ENCODE peak calls at places on chromosome 7, in ten cellular contexts. One of them, this sample, is unnamed.

GRCh38 chr7:157519798-157520244 is 183.0 kb downstream of the DNAJB6 start:
- DNase-seq in Daoy: no peak
- DNase-seq in SW 1271: no peak
- DNase-seq in C1 segment of cervical spinal cord: no peak
- DNase-seq in NCI-H1092 treated with DMSO at 0.1 percent for 48 hours: no peak
- DNase-seq in activated CD4-positive, alpha-beta memory T cell treated with anti-CD3 and anti-CD28 coated beads, Interleukin-2, amount 10 ng/mL, durations not matched to agents 7 days and 5 days: peak
- DNase-seq in left ventricle myocardium superior: no peak
- DNase-seq in NCI-H1048: no peak
- DNase-seq in Karpas-422: no peak
- DNase-seq in endothelial cell: no peak
- DNase-seq in this sample: no peak

GRCh38 chr7:99729501-99730261 is 5.3 kb downstream of the CYP3A7 start:
- DNase-seq in Daoy: no peak
- DNase-seq in endothelial cell: no peak
- DNase-seq in activated CD4-positive, alpha-beta memory T cell treated with anti-CD3 and anti-CD28 coated beads, Interleukin-2, amount 10 ng/mL, durations not matched to agents 7 days and 5 days: no peak
- DNase-seq in NCI-H1048: no peak
- DNase-seq in SW 1271: no peak
- DNase-seq in left ventricle myocardium superior: no peak
- DNase-seq in C1 segment of cervical spinal cord: no peak
- DNase-seq in Karpas-422: no peak
- DNase-seq in NCI-H1092 treated with DMSO at 0.1 percent for 48 hours: no peak
- DNase-seq in this sample: peak

GRCh38 chr7:117806011-117806410 is 67.2 kb downstream of the CTTNBP2 start:
- DNase-seq in NCI-H1092 treated with DMSO at 0.1 percent for 48 hours: no peak
- DNase-seq in Karpas-422: no peak
- DNase-seq in left ventricle myocardium superior: no peak
- DNase-seq in NCI-H1048: no peak
- DNase-seq in activated CD4-positive, alpha-beta memory T cell treated with anti-CD3 and anti-CD28 coated beads, Interleukin-2, amount 10 ng/mL, durations not matched to agents 7 days and 5 days: no peak
- DNase-seq in SW 1271: no peak
- DNase-seq in endothelial cell: no peak
- DNase-seq in Daoy: no peak
- DNase-seq in C1 segment of cervical spinal cord: no peak
- DNase-seq in this sample: no peak

GRCh38 chr7:108246227-108246837 is 116.2 kb upstream of the LAMB4 start:
- DNase-seq in Daoy: peak
- DNase-seq in left ventricle myocardium superior: no peak
- DNase-seq in NCI-H1092 treated with DMSO at 0.1 percent for 48 hours: no peak
- DNase-seq in Karpas-422: no peak
- DNase-seq in activated CD4-positive, alpha-beta memory T cell treated with anti-CD3 and anti-CD28 coated beads, Interleukin-2, amount 10 ng/mL, durations not matched to agents 7 days and 5 days: no peak
- DNase-seq in C1 segment of cervical spinal cord: no peak
- DNase-seq in SW 1271: peak
- DNase-seq in NCI-H1048: no peak
- DNase-seq in endothelial cell: no peak
- DNase-seq in this sample: peak

GRCh38 chr7:88344956-88345832 is 38.5 kb upstream of the STEAP4 start:
- DNase-seq in NCI-H1092 treated with DMSO at 0.1 percent for 48 hours: peak
- DNase-seq in Karpas-422: no peak
- DNase-seq in NCI-H1048: no peak
- DNase-seq in endothelial cell: peak
- DNase-seq in C1 segment of cervical spinal cord: no peak
- DNase-seq in SW 1271: no peak
- DNase-seq in Daoy: peak
- DNase-seq in left ventricle myocardium superior: peak
- DNase-seq in activated CD4-positive, alpha-beta memory T cell treated with anti-CD3 and anti-CD28 coated beads, Interleukin-2, amount 10 ng/mL, durations not matched to agents 7 days and 5 days: no peak
- DNase-seq in this sample: peak

GRCh38 chr7:135260930-135261721 is 27.5 kb downstream of the STRA8 start:
- DNase-seq in SW 1271: no peak
- DNase-seq in C1 segment of cervical spinal cord: no peak
- DNase-seq in NCI-H1092 treated with DMSO at 0.1 percent for 48 hours: no peak
- DNase-seq in Karpas-422: no peak
- DNase-seq in left ventricle myocardium superior: no peak
- DNase-seq in endothelial cell: no peak
- DNase-seq in activated CD4-positive, alpha-beta memory T cell treated with anti-CD3 and anti-CD28 coated beads, Interleukin-2, amount 10 ng/mL, durations not matched to agents 7 days and 5 days: no peak
- DNase-seq in Daoy: no peak
- DNase-seq in NCI-H1048: peak
- DNase-seq in this sample: no peak

GRCh38 chr7:106022193-106022821 is 59.2 kb downstream of the CDHR3 start:
- DNase-seq in endothelial cell: no peak
- DNase-seq in C1 segment of cervical spinal cord: no peak
- DNase-seq in NCI-H1048: no peak
- DNase-seq in SW 1271: no peak
- DNase-seq in Daoy: peak
- DNase-seq in activated CD4-positive, alpha-beta memory T cell treated with anti-CD3 and anti-CD28 coated beads, Interleukin-2, amount 10 ng/mL, durations not matched to agents 7 days and 5 days: peak
- DNase-seq in Karpas-422: peak
- DNase-seq in NCI-H1092 treated with DMSO at 0.1 percent for 48 hours: peak
- DNase-seq in left ventricle myocardium superior: no peak
- DNase-seq in this sample: peak

GRCh38 chr7:155860461-155860839 is 48.2 kb upstream of the SHH start:
- DNase-seq in SW 1271: no peak
- DNase-seq in left ventricle myocardium superior: no peak
- DNase-seq in Karpas-422: no peak
- DNase-seq in NCI-H1092 treated with DMSO at 0.1 percent for 48 hours: no peak
- DNase-seq in endothelial cell: no peak
- DNase-seq in NCI-H1048: no peak
- DNase-seq in Daoy: no peak
- DNase-seq in activated CD4-positive, alpha-beta memory T cell treated with anti-CD3 and anti-CD28 coated beads, Interleukin-2, amount 10 ng/mL, durations not matched to agents 7 days and 5 days: no peak
- DNase-seq in C1 segment of cervical spinal cord: no peak
- DNase-seq in this sample: no peak

GRCh38 chr7:123622660-123623386 is 21.2 kb downstream of the ASB15 start:
- DNase-seq in Karpas-422: no peak
- DNase-seq in NCI-H1092 treated with DMSO at 0.1 percent for 48 hours: peak
- DNase-seq in activated CD4-positive, alpha-beta memory T cell treated with anti-CD3 and anti-CD28 coated beads, Interleukin-2, amount 10 ng/mL, durations not matched to agents 7 days and 5 days: no peak
- DNase-seq in endothelial cell: no peak
- DNase-seq in SW 1271: no peak
- DNase-seq in Daoy: no peak
- DNase-seq in C1 segment of cervical spinal cord: no peak
- DNase-seq in left ventricle myocardium superior: no peak
- DNase-seq in NCI-H1048: no peak
- DNase-seq in this sample: peak

GRCh38 chr7:28474267-28474618 is 61.9 kb downstream of the CREB5 start:
- DNase-seq in Karpas-422: no peak
- DNase-seq in NCI-H1092 treated with DMSO at 0.1 percent for 48 hours: no peak
- DNase-seq in Daoy: no peak
- DNase-seq in SW 1271: no peak
- DNase-seq in left ventricle myocardium superior: no peak
- DNase-seq in endothelial cell: no peak
- DNase-seq in NCI-H1048: no peak
- DNase-seq in C1 segment of cervical spinal cord: no peak
- DNase-seq in activated CD4-positive, alpha-beta memory T cell treated with anti-CD3 and anti-CD28 coated beads, Interleukin-2, amount 10 ng/mL, durations not matched to agents 7 days and 5 days: no peak
- DNase-seq in this sample: no peak

GRCh38 chr7:18890134-18890533 is 227.3 kb downstream of the TWIST1 start:
- DNase-seq in C1 segment of cervical spinal cord: no peak
- DNase-seq in left ventricle myocardium superior: no peak
- DNase-seq in Karpas-422: no peak
- DNase-seq in Daoy: no peak
- DNase-seq in activated CD4-positive, alpha-beta memory T cell treated with anti-CD3 and anti-CD28 coated beads, Interleukin-2, amount 10 ng/mL, durations not matched to agents 7 days and 5 days: no peak
- DNase-seq in NCI-H1048: no peak
- DNase-seq in SW 1271: no peak
- DNase-seq in NCI-H1092 treated with DMSO at 0.1 percent for 48 hours: no peak
- DNase-seq in endothelial cell: no peak
- DNase-seq in this sample: peak